ENCODE peak calls at places on chromosomes 7 and 10, in seven cellular contexts. One of them, this sample, is unnamed.

GRCh38 chr10:71970869-71971268 is 6.7 kb downstream of the CHST3 start:
- DNase-seq in spleen: peak
- DNase-seq in GM12878: no peak
- DNase-seq in upper lobe of left lung: no peak
- DNase-seq in breast epithelium: no peak
- DNase-seq in stomach: no peak
- DNase-seq in IMR-90: no peak
- DNase-seq in this sample: no peak

GRCh38 chr10:84363434-84363833 is 35.0 kb downstream of the CCSER2 start:
- DNase-seq in spleen: no peak
- DNase-seq in GM12878: no peak
- DNase-seq in upper lobe of left lung: no peak
- DNase-seq in breast epithelium: no peak
- DNase-seq in stomach: no peak
- DNase-seq in IMR-90: no peak
- DNase-seq in this sample: no peak

GRCh38 chr7:39164887-39165286 is 187.2 kb downstream of the POU6F2 start:
- DNase-seq in spleen: no peak
- DNase-seq in GM12878: no peak
- DNase-seq in upper lobe of left lung: no peak
- DNase-seq in breast epithelium: no peak
- DNase-seq in stomach: no peak
- DNase-seq in IMR-90: no peak
- DNase-seq in this sample: no peak

GRCh38 chr10:17751781-17752445 is at the start of gene TMEM236:
- DNase-seq in spleen: no peak
- DNase-seq in GM12878: no peak
- DNase-seq in upper lobe of left lung: no peak
- DNase-seq in breast epithelium: no peak
- DNase-seq in stomach: no peak
- DNase-seq in IMR-90: no peak
- DNase-seq in this sample: peak

GRCh38 chr10:7795605-7796004 is 7.6 kb downstream of the ATP5F1C start:
- DNase-seq in spleen: no peak
- DNase-seq in GM12878: no peak
- DNase-seq in upper lobe of left lung: no peak
- DNase-seq in breast epithelium: no peak
- DNase-seq in stomach: no peak
- DNase-seq in IMR-90: peak
- DNase-seq in this sample: no peak

GRCh38 chr10:94409016-94409657 is 6.8 kb downstream of the TBC1D12 start:
- DNase-seq in spleen: no peak
- DNase-seq in GM12878: no peak
- DNase-seq in upper lobe of left lung: no peak
- DNase-seq in breast epithelium: no peak
- DNase-seq in stomach: no peak
- DNase-seq in IMR-90: no peak
- DNase-seq in this sample: no peak

GRCh38 chr7:2116903-2117680 is 115.7 kb downstream of the MAD1L1 start:
- DNase-seq in spleen: no peak
- DNase-seq in GM12878: no peak
- DNase-seq in upper lobe of left lung: peak
- DNase-seq in breast epithelium: no peak
- DNase-seq in stomach: peak
- DNase-seq in IMR-90: peak
- DNase-seq in this sample: no peak

GRCh38 chr7:10688544-10688943 is 285.1 kb upstream of the PHF14 start:
- DNase-seq in spleen: no peak
- DNase-seq in GM12878: no peak
- DNase-seq in upper lobe of left lung: no peak
- DNase-seq in breast epithelium: no peak
- DNase-seq in stomach: no peak
- DNase-seq in IMR-90: no peak
- DNase-seq in this sample: no peak

GRCh38 chr10:88728107-88728763 is 22.2 kb downstream of the LIPK start:
- DNase-seq in spleen: peak
- DNase-seq in GM12878: no peak
- DNase-seq in upper lobe of left lung: peak
- DNase-seq in breast epithelium: no peak
- DNase-seq in stomach: no peak
- DNase-seq in IMR-90: no peak
- DNase-seq in this sample: no peak

GRCh38 chr7:122803323-122803722 is 82.9 kb downstream of the CADPS2 start:
- DNase-seq in spleen: no peak
- DNase-seq in GM12878: no peak
- DNase-seq in upper lobe of left lung: no peak
- DNase-seq in breast epithelium: no peak
- DNase-seq in stomach: no peak
- DNase-seq in IMR-90: no peak
- DNase-seq in this sample: no peak

GRCh38 chr10:93672022-93672678 is 30.2 kb downstream of the FRA10AC1 start:
- DNase-seq in spleen: no peak
- DNase-seq in GM12878: no peak
- DNase-seq in upper lobe of left lung: no peak
- DNase-seq in breast epithelium: no peak
- DNase-seq in stomach: no peak
- DNase-seq in IMR-90: no peak
- DNase-seq in this sample: no peak

GRCh38 chr10:31419394-31420063 is 100.5 kb downstream of the ZEB1 start:
- DNase-seq in spleen: no peak
- DNase-seq in GM12878: no peak
- DNase-seq in upper lobe of left lung: no peak
- DNase-seq in breast epithelium: no peak
- DNase-seq in stomach: no peak
- DNase-seq in IMR-90: peak
- DNase-seq in this sample: no peak

GRCh38 chr7:47635091-47636090 is 53.5 kb upstream of the TNS3 start:
- DNase-seq in spleen: no peak
- DNase-seq in GM12878: no peak
- DNase-seq in upper lobe of left lung: peak
- DNase-seq in breast epithelium: peak
- DNase-seq in stomach: peak
- DNase-seq in IMR-90: no peak
- DNase-seq in this sample: peak

GRCh38 chr7:25240340-25240739 is 12.1 kb upstream of the NPVF start:
- DNase-seq in spleen: no peak
- DNase-seq in GM12878: no peak
- DNase-seq in upper lobe of left lung: no peak
- DNase-seq in breast epithelium: no peak
- DNase-seq in stomach: no peak
- DNase-seq in IMR-90: no peak
- DNase-seq in this sample: no peak

GRCh38 chr7:120588411-120588810 is 269.5 kb downstream of the TSPAN12 start:
- DNase-seq in spleen: no peak
- DNase-seq in GM12878: no peak
- DNase-seq in upper lobe of left lung: no peak
- DNase-seq in breast epithelium: no peak
- DNase-seq in stomach: no peak
- DNase-seq in IMR-90: no peak
- DNase-seq in this sample: no peak

GRCh38 chr7:44110724-44111635 is 6.8 kb downstream of the AEBP1 start:
- DNase-seq in spleen: no peak
- DNase-seq in GM12878: no peak
- DNase-seq in upper lobe of left lung: no peak
- DNase-seq in breast epithelium: no peak
- DNase-seq in stomach: no peak
- DNase-seq in IMR-90: no peak
- DNase-seq in this sample: no peak

GRCh38 chr7:44109991-44110390 is 5.8 kb downstream of the AEBP1 start:
- DNase-seq in spleen: no peak
- DNase-seq in GM12878: no peak
- DNase-seq in upper lobe of left lung: no peak
- DNase-seq in breast epithelium: no peak
- DNase-seq in stomach: no peak
- DNase-seq in IMR-90: no peak
- DNase-seq in this sample: no peak

GRCh38 chr7:44107116-44107960 is 3.2 kb downstream of the AEBP1 start:
- DNase-seq in spleen: peak
- DNase-seq in GM12878: no peak
- DNase-seq in upper lobe of left lung: no peak
- DNase-seq in breast epithelium: no peak
- DNase-seq in stomach: no peak
- DNase-seq in IMR-90: no peak
- DNase-seq in this sample: no peak

GRCh38 chr7:44107961-44108767 is 4.0 kb downstream of the AEBP1 start:
- DNase-seq in spleen: peak
- DNase-seq in GM12878: no peak
- DNase-seq in upper lobe of left lung: no peak
- DNase-seq in breast epithelium: no peak
- DNase-seq in stomach: no peak
- DNase-seq in IMR-90: no peak
- DNase-seq in this sample: no peak

DNA sequence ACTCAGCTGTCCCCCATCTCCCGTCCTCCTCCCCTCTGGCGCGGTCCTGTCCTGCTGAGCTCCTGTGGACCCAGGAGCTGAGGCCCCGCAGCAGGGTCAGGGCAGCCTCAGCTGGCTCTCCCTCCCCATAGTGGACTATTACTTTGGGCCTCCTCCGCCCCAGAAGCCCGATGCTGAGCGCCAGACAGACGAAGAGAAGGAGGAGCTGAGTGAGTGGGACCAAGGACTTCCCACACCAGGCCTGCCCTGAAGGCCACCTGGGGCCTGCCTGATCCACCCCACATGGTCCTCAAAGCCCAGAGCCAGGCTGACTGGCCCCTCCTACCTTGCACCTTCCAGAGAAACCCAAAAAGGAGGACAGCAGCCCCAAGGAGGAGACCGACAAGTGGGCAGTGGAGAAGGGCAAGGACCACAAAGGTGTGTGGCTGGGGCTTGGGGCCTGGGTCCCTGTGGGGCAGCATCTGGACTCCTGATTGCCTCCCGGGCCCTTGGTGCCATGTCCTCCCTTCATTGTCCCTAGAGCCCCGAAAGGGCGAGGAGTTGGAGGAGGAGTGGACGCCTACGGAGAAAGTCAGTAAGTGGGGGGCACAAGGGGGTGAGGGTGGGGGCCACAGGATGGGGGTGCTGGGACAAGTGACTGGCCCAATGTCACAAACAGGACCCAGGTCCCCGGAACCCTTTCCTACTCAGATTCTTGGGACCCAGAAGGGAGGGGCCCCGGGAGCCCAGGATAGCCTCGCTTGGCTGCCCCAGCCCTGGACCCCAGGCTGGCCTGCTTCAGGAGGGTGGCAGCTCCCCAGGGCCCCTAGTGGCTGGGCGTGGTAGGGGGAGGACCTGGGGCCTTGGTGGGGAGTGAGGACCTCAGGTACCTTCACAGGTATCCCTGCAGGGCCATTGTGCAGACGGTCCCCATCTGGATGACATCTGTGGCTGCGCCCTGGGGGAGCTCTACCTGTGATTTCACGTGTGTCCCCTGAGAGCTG is 4.9 kb downstream of the AEBP1 start:
- DNase-seq in spleen: no peak
- DNase-seq in GM12878: no peak
- DNase-seq in upper lobe of left lung: no peak
- DNase-seq in breast epithelium: no peak
- DNase-seq in stomach: no peak
- DNase-seq in IMR-90: no peak
- DNase-seq in this sample: no peak
- TF ChIP-seq CTCF in spleen: no peak
- TF ChIP-seq CTCF in GM12878: no peak
- TF ChIP-seq CTCF in upper lobe of left lung: no peak
- TF ChIP-seq CTCF in breast epithelium: no peak
- TF ChIP-seq CTCF in stomach: no peak
- TF ChIP-seq CTCF in IMR-90: no peak
- TF ChIP-seq CTCF in this sample: no peak

GRCh38 chr10:114499630-114500190 is 95.4 kb upstream of the AFAP1L2 start:
- DNase-seq in spleen: peak
- DNase-seq in GM12878: no peak
- DNase-seq in upper lobe of left lung: no peak
- DNase-seq in breast epithelium: no peak
- DNase-seq in stomach: peak
- DNase-seq in IMR-90: no peak
- DNase-seq in this sample: peak
- H3K4me3 ChIP-seq in spleen: no peak
- H3K4me3 ChIP-seq in GM12878: peak
- H3K4me3 ChIP-seq in upper lobe of left lung: no peak
- H3K4me3 ChIP-seq in breast epithelium: no peak
- H3K4me3 ChIP-seq in stomach: no peak
- H3K4me3 ChIP-seq in IMR-90: no peak
- H3K4me3 ChIP-seq in this sample: no peak

GRCh38 chr7:152462995-152463713 is 27.4 kb upstream of the KMT2C start:
- DNase-seq in spleen: no peak
- DNase-seq in GM12878: no peak
- DNase-seq in upper lobe of left lung: no peak
- DNase-seq in breast epithelium: no peak
- DNase-seq in stomach: no peak
- DNase-seq in IMR-90: peak
- DNase-seq in this sample: no peak
- TF ChIP-seq POLR2A in spleen: peak
- TF ChIP-seq POLR2A in GM12878: no peak
- TF ChIP-seq POLR2A in upper lobe of left lung: no peak
- TF ChIP-seq POLR2A in breast epithelium: no peak
- TF ChIP-seq POLR2A in stomach: peak
- TF ChIP-seq POLR2A in IMR-90: no peak
- TF ChIP-seq POLR2A in this sample: peak

DNA sequence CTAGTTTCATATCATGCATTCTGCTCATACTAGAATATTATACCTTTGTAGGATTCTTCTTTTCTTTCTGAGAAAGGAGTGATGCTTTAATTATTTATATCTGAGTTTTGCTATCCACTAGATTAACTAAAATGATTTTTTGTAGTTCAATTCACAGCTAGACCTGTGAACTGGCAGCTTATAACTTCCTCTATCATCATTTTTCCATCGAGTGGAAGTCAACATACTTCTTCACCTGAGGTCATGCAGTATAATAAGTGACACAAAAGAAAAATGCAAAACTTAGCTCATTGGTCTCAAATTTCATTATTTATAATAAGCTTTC is 8.0 kb downstream of the LRRN3 start:
- DNase-seq in spleen: no peak
- DNase-seq in GM12878: no peak
- DNase-seq in upper lobe of left lung: no peak
- DNase-seq in breast epithelium: no peak
- DNase-seq in stomach: no peak
- DNase-seq in IMR-90: no peak
- DNase-seq in this sample: no peak
- TF ChIP-seq CTCF in spleen: no peak
- TF ChIP-seq CTCF in GM12878: no peak
- TF ChIP-seq CTCF in upper lobe of left lung: no peak
- TF ChIP-seq CTCF in breast epithelium: no peak
- TF ChIP-seq CTCF in stomach: no peak
- TF ChIP-seq CTCF in IMR-90: no peak
- TF ChIP-seq CTCF in this sample: no peak

DNA sequence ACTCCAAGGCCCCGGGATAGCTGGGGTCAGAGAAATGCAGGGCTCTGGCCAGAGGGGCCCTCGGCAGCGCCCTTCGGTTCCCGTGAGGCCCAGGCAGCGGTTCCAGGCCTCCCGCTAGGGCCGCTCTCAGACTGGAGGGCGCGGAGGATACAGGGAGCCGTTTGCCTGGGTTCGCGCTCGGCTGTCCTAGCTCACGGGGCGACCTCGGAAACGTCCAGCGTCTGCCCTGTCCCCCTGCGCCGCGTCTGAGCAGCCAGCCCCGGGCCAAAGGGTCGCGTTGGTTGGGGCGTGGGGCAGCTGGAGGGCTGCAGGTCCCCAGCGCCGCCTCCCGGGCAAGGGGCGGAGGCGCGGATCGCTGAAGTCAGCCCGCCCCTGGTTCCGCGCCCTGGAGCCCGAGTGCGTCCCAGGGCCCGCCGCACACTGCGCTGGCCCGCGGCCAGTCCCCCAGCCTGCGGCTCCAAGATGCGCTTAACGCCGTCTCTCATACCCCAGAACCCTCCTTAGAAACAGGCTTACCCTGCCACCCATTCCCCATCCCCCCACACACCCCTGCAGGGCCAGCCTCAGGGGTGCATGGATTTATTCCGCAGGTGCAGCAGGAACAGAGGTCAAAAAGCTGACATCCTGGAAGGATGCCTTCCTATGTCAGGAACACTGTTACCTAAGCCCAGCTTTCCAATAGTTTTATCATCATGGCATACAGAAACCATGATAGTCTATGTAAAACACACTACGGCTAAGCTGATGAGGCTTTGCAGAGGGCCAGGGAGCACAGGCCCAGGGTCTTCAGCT is 22.1 kb upstream of the OPN4 start:
- DNase-seq in spleen: no peak
- DNase-seq in GM12878: no peak
- DNase-seq in upper lobe of left lung: peak
- DNase-seq in breast epithelium: no peak
- DNase-seq in stomach: peak
- DNase-seq in IMR-90: no peak
- DNase-seq in this sample: no peak
- H3K4me3 ChIP-seq in spleen: no peak
- H3K4me3 ChIP-seq in GM12878: no peak
- H3K4me3 ChIP-seq in upper lobe of left lung: peak
- H3K4me3 ChIP-seq in breast epithelium: peak
- H3K4me3 ChIP-seq in stomach: peak
- H3K4me3 ChIP-seq in IMR-90: no peak
- H3K4me3 ChIP-seq in this sample: peak

This sample was measured in Peyer's patch.